ENCODE peak calls at places on chromosomes 3 and 15, in seven cellular contexts. M is Peyer's patch, Z is transverse colon, V is adrenal gland, F is IMR-90, W is cardiac muscle cell, U is breast epithelium. P is an unnamed sample. For H3K36me3 and H3K27me3, the result is how much of the 10 kb centered on the place peaks cover.

GRCh38 chr15:62969442-62970089 is 73.0 kb upstream of the TPM1 start:
- DNase-seq in W (no peak), V (no peak), F (no peak), U (no peak), Z (no peak), M (no peak), P (no peak)

GRCh38 chr3:188546835-188547670 is 393.1 kb downstream of the LPP start:
- DNase-seq in W (no peak), U (no peak), V (no peak), M (no peak), Z (no peak), F (peak), P (no peak)

GRCh38 chr3:61876797-61877196 is 315.4 kb downstream of the PTPRG start:
- DNase-seq in F (peak), V (no peak), Z (no peak), M (no peak), W (no peak), U (no peak), P (no peak)

GRCh38 chr3:193335031-193335430 is 43.5 kb downstream of the ATP13A5 start:
- DNase-seq in F (no peak), W (no peak), U (no peak), V (no peak), Z (no peak), M (no peak), P (no peak)

GRCh38 chr3:25584011-25584789 is 80.5 kb downstream of the TOP2B start:
- DNase-seq in M (no peak), V (no peak), F (no peak), U (no peak), W (no peak), Z (no peak), P (no peak)

GRCh38 chr3:64150527-64151238 is 74.6 kb downstream of the PRICKLE2 start:
- DNase-seq in W (peak), F (peak), Z (peak), M (peak), V (no peak), U (peak), P (no peak)

GRCh38 chr3:17065315-17065714 is 180.6 kb downstream of the PLCL2 start:
- DNase-seq in W (no peak), Z (no peak), M (no peak), V (no peak), U (no peak), F (no peak), P (no peak)

GRCh38 chr3:105780114-105780513 is 88.7 kb downstream of the CBLB start:
- DNase-seq in V (no peak), F (peak), M (no peak), U (no peak), Z (no peak), W (no peak), P (no peak)

GRCh38 chr3:46517016-46517770 is 19.4 kb downstream of the RTP3 start:
- DNase-seq in U (no peak), W (no peak), F (peak), V (no peak), Z (no peak), M (no peak), P (no peak)

GRCh38 chr15:70856177-70856883 is 2.4 kb upstream of the LARP6 start:
- DNase-seq in W (no peak), M (no peak), Z (no peak), U (no peak), V (no peak), F (peak), P (no peak)

GRCh38 chr3:131091768-131092167 is 65.1 kb downstream of the NEK11 start:
- DNase-seq in F (peak), V (no peak), U (no peak), M (no peak), Z (no peak), W (no peak), P (peak)

GRCh38 chr3:161126495-161126894 is 21.3 kb upstream of the B3GALNT1 start:
- DNase-seq in M (no peak), W (no peak), F (no peak), Z (no peak), V (no peak), U (no peak), P (no peak)

GRCh38 chr15:67066041-67067021 is 929 bp downstream of the SMAD3 start:
- DNase-seq in W (peak), Z (no peak), U (no peak), F (peak), V (no peak), M (no peak), P (no peak)

GRCh38 chr3:31766654-31767053 is 214.4 kb downstream of the OSBPL10 start:
- DNase-seq in V (no peak), Z (no peak), U (no peak), M (no peak), F (no peak), W (no peak), P (no peak)

GRCh38 chr3:100257601-100258000 is 3.2 kb upstream of the TBC1D23 start:
- DNase-seq in F (peak), V (no peak), M (no peak), U (no peak), Z (no peak), W (no peak), P (no peak)

GRCh38 chr3:68876112-68876713 is 56.1 kb downstream of the TAFA4 start:
- DNase-seq in F (peak), W (peak), Z (no peak), M (peak), U (no peak), V (no peak), P (peak)

GRCh38 chr3:128324911-128325592 is 141.6 kb downstream of the DNAJB8 start:
- DNase-seq in U (no peak), W (no peak), V (no peak), F (no peak), M (no peak), Z (no peak), P (no peak)

GRCh38 chr3:150457996-150458395 is 49.9 kb downstream of the TSC22D2 start:
- DNase-seq in F (no peak), V (no peak), U (no peak), M (no peak), W (no peak), Z (no peak), P (no peak)
- H3K36me3 ChIP-seq in F (under half), V (under half), U (under half), M (under half), W (under half), Z (under half), P (under half)

GRCh38 chr3:53027254-53027844 is 18.5 kb downstream of the SFMBT1 start:
- DNase-seq in U (no peak), M (no peak), V (no peak), W (peak), Z (no peak), F (no peak), P (no peak)
- H3K4me3 ChIP-seq in U (no peak), M (no peak), V (no peak), W (no peak), Z (no peak), F (no peak), P (no peak)

GRCh38 chr3:184508938-184509337 is 52.6 kb upstream of the EPHB3 start:
- DNase-seq in F (no peak), M (no peak), U (no peak), Z (no peak), W (no peak), V (no peak), P (no peak)

GRCh38 chr3:184511741-184512140 is 49.8 kb upstream of the EPHB3 start:
- DNase-seq in W (no peak), F (no peak), M (no peak), U (no peak), V (no peak), Z (no peak), P (no peak)

GRCh38 chr3:184512621-184513020 is 49.0 kb upstream of the EPHB3 start:
- DNase-seq in F (no peak), U (no peak), Z (no peak), V (no peak), W (no peak), M (no peak), P (no peak)

GRCh38 chr3:184514151-184514490 is 47.5 kb upstream of the EPHB3 start:
- DNase-seq in W (no peak), U (no peak), Z (no peak), F (no peak), V (no peak), M (no peak), P (no peak)

GRCh38 chr3:184513276-184514150 is 48.1 kb upstream of the EPHB3 start:
- DNase-seq in U (peak), F (peak), V (peak), W (peak), Z (peak), M (peak), P (peak)
- H3K27me3 ChIP-seq in U (under half), F (half or more), V (under half), W (half or more), Z (half or more), M (under half), P (under half)

GRCh38 chr3:75015280-75015679 is 400.8 kb upstream of the CNTN3 start:
- DNase-seq in M (no peak), V (no peak), F (no peak), Z (no peak), W (no peak), U (no peak), P (no peak)
- H3K36me3 ChIP-seq in M (under half), V (under half), F (under half), Z (under half), W (under half), U (under half), P (under half)

GRCh38 chr3:158731525-158731924 is 732 bp downstream of the RARRES1 start:
- DNase-seq in U (no peak), W (no peak), V (no peak), Z (no peak), M (no peak), F (no peak), P (no peak)

GRCh38 chr3:158728851-158729250 is 3.4 kb downstream of the RARRES1 start:
- DNase-seq in U (no peak), F (no peak), W (no peak), M (no peak), Z (no peak), V (no peak), P (no peak)

GRCh38 chr3:158725348-158725966 is 6.8 kb downstream of the RARRES1 start:
- DNase-seq in Z (peak), M (peak), F (peak), V (peak), U (peak), W (no peak), P (no peak)

GRCh38 chr3:158723991-158724390 is 8.3 kb downstream of the RARRES1 start:
- DNase-seq in U (no peak), Z (no peak), M (no peak), F (no peak), W (no peak), V (no peak), P (no peak)

DNA sequence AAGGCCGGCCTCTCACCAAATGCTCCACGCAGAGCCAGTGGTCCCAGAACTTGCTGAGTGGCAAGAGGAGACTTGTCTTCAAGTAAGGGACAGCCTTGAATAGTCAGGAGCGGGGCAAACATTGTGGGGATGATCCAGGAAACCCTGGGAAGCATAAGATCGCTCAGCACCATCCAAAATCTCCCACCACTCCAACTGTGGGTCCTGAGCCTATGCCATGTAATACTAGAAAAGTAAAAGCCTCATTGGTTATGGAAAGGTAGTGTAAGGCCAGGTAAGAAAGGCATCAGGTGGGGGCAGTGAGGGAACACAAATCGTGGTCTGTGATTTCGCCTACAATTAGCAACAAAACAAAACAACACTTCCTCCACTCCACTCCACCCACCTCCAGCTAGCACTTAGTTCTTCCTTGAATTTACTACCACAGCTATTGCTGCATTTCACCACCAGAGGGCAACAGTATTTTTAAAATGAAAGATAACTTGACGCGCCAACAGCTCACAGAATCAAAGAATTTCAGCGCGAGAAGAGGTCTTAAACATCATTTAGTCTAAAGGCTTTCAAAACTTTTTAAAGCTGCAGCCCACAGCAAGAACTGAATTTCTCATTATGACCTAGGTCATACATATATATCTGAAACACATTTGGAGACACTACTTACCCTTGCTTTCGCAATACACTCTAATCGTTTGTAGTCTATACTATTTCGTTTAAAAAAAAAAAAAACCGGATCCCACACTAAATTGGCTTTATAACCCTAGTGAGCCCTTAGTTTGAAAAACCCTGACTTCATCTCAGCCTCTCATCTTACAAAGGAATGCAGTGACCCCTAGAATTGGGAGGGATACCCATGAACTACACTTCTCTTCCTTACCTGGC is 4.5 kb downstream of the RARRES1 start:
- DNase-seq in V (peak), U (peak), W (peak), F (peak), Z (peak), M (peak), P (peak)
- H3K4me3 ChIP-seq in V (peak), U (peak), W (no peak), F (no peak), Z (peak), M (no peak), P (no peak)